ENCODE peak calls at places on chromosomes 12 and 14, in six cellular contexts. F is neuronal stem cell, P is mesenchymal stem cell, H is IMR-90, B is trophoblast cell, N is H1. T is an unnamed sample.
A peak's percentile ranks its signal among the peaks of the same experiment; 100 is the strongest.

GRCh38 chr12:114933428-114934160 is 249.6 kb upstream of the TBX3 start:
- DNase-seq in B (peak; percentile 97), F (no peak), N (no peak), P (peak; percentile 97), H (peak; percentile 94), T (no peak)

GRCh38 chr12:57380300-57380699 is 50.5 kb downstream of the R3HDM2 start:
- DNase-seq in F (no peak), N (no peak), B (no peak), P (no peak), H (no peak), T (no peak)

GRCh38 chr14:37413050-37413449 is 182.0 kb downstream of the FOXA1 start:
- DNase-seq in P (no peak), B (no peak), H (no peak), F (no peak), N (no peak), T (no peak)

GRCh38 chr12:122928891-122929538 is 33.1 kb upstream of the VPS37B start:
- DNase-seq in F (no peak), N (no peak), H (no peak), P (no peak), B (no peak), T (no peak)

GRCh38 chr12:132521726-132522292 is 31.9 kb downstream of the FBRSL1 start:
- DNase-seq in N (no peak), P (no peak), B (no peak), H (no peak), F (no peak), T (no peak)

GRCh38 chr12:121214855-121215745 is 5.2 kb downstream of the P2RX4 start:
- DNase-seq in N (no peak), P (peak; percentile 99), F (no peak), H (peak; percentile 97), B (peak; percentile 89), T (no peak)

GRCh38 chr12:102702447-102703114 is 214.5 kb downstream of the PAH start:
- DNase-seq in P (peak; percentile 65), B (peak; percentile 69), N (no peak), H (peak; percentile 65), F (peak; percentile 40), T (peak; percentile 57)

GRCh38 chr12:112096667-112097066 is 11.9 kb downstream of the NAA25 start:
- DNase-seq in F (no peak), P (peak; percentile 77), H (peak; percentile 89), N (no peak), B (peak; percentile 54), T (no peak)

GRCh38 chr12:31510034-31510433 is 80.9 kb downstream of the DENND5B start:
- DNase-seq in H (peak; percentile 22), N (no peak), B (no peak), F (no peak), P (no peak), T (no peak)

GRCh38 chr12:57089259-57090245 is 638 bp downstream of the NAB2 start:
- DNase-seq in N (no peak), F (no peak), B (peak; percentile 69), P (peak; percentile 85), H (peak; percentile 51), T (no peak)

GRCh38 chr12:8636581-8636980 is 23.9 kb upstream of the AICDA start:
- DNase-seq in B (no peak), P (no peak), F (no peak), H (no peak), N (no peak), T (no peak)

GRCh38 chr14:61503167-61503801 is 181.9 kb downstream of the PRKCH start:
- DNase-seq in H (peak; percentile 33), B (no peak), N (no peak), P (no peak), F (no peak), T (no peak)

GRCh38 chr12:109760031-109760929 is 46.7 kb downstream of the FAM222A start:
- DNase-seq in N (no peak), P (no peak), H (no peak), F (no peak), B (no peak), T (peak; percentile 30)

GRCh38 chr12:124713041-124713435 is 145.6 kb upstream of the NCOR2 start:
- DNase-seq in B (peak; percentile 97), F (no peak), H (no peak), N (no peak), P (no peak), T (no peak)

GRCh38 chr12:46886541-46887041 is 60.8 kb upstream of the SLC38A4 start:
- DNase-seq in B (no peak), P (no peak), H (peak; percentile 51), N (no peak), F (no peak), T (no peak)

GRCh38 chr14:54050759-54051158 is 94.1 kb upstream of the BMP4 start:
- DNase-seq in B (no peak), N (no peak), P (no peak), F (no peak), H (no peak), T (no peak)

GRCh38 chr14:100066984-100067383 is 1.8 kb downstream of the EVL start:
- DNase-seq in H (no peak), F (no peak), B (no peak), N (no peak), P (no peak), T (no peak)

GRCh38 chr12:125167658-125168057 is 102.4 kb downstream of the AACS start:
- DNase-seq in H (no peak), B (no peak), P (no peak), N (no peak), F (no peak), T (no peak)

GRCh38 chr12:52434096-52434733 is at the start of gene KRT75:
- DNase-seq in P (no peak), H (no peak), B (no peak), F (no peak), N (no peak), T (peak; percentile 24)

GRCh38 chr14:26811756-26812305 is 214.0 kb upstream of the NOVA1 start:
- DNase-seq in B (no peak), F (no peak), N (no peak), P (no peak), H (no peak), T (no peak)

GRCh38 chr12:112537710-112538396 is 119.1 kb downstream of the PTPN11 start:
- DNase-seq in P (peak; percentile 67), N (peak; percentile 60), F (no peak), H (peak; percentile 12), B (peak; percentile 58), T (peak; percentile 88)

GRCh38 chr12:50043308-50043707 is 14.1 kb upstream of the ASIC1 start:
- DNase-seq in N (no peak), F (no peak), P (no peak), H (no peak), B (no peak), T (no peak)

GRCh38 chr12:50040657-50041056 is 15.4 kb upstream of the RACGAP1 start:
- DNase-seq in N (no peak), H (no peak), P (no peak), F (no peak), B (no peak), T (no peak)

GRCh38 chr12:50041962-50042361 is 15.4 kb upstream of the ASIC1 start:
- DNase-seq in H (no peak), N (no peak), F (no peak), B (no peak), P (no peak), T (no peak)

GRCh38 chr12:50042693-50043092 is 14.7 kb upstream of the ASIC1 start:
- DNase-seq in H (no peak), B (no peak), P (no peak), N (no peak), F (no peak), T (no peak)

GRCh38 chr12:50041461-50041860 is 15.9 kb upstream of the ASIC1 start:
- DNase-seq in P (no peak), B (no peak), H (no peak), F (no peak), N (no peak), T (no peak)
- H3K14ac ChIP-seq in P (no peak overlapping the region), B (no peak overlapping the region), H (no peak overlapping the region), F (peak overlapping the region; percentile 9), N (no peak overlapping the region), T (no peak overlapping the region)

GRCh38 chr12:97513921-97514320 is 51.3 kb downstream of the RMST start:
- DNase-seq in F (no peak), H (no peak), P (no peak), B (no peak), N (no peak), T (no peak)
- H4K91ac ChIP-seq in F (no peak overlapping the region), H (no peak overlapping the region), P (no peak overlapping the region), B (no peak overlapping the region), N (no peak overlapping the region), T (no peak overlapping the region)

GRCh38 chr14:69712217-69712565 is 54.8 kb upstream of the SRSF5 start:
- DNase-seq in F (no peak), H (no peak), P (no peak), B (no peak), N (no peak), T (no peak)
- H3K14ac ChIP-seq in F (no peak overlapping the region), H (peak overlapping the region; percentile 65), P (no peak overlapping the region), B (no peak overlapping the region), N (no peak overlapping the region), T (peak overlapping the region; percentile 30)

GRCh38 chr12:68808388-68809189 is 612 bp downstream of the MDM2 start:
- DNase-seq in N (peak; percentile 69), B (peak; percentile 98), H (peak; percentile 93), F (no peak), P (peak; percentile 96), T (peak; percentile 90)
- H4K91ac ChIP-seq in N (peak overlapping the region; percentile 100), B (peak overlapping the region; percentile 100), H (peak overlapping the region; percentile 96), F (peak overlapping the region; percentile 100), P (peak overlapping the region; percentile 98), T (peak overlapping the region; percentile 99)

GRCh38 chr12:130829391-130830245 is 9.4 kb downstream of the STX2 start:
- DNase-seq in B (no peak), H (no peak), F (no peak), N (no peak), P (no peak), T (peak; percentile 38)
- H3K14ac ChIP-seq in B (no peak overlapping the region), H (no peak overlapping the region), F (no peak overlapping the region), N (no peak overlapping the region), P (no peak overlapping the region), T (peak overlapping the region; percentile 87)

GRCh38 chr14:32607399-32607798 is 278.3 kb downstream of the AKAP6 start:
- DNase-seq in F (no peak), N (no peak), B (no peak), H (no peak), P (no peak), T (no peak)
- H4K91ac ChIP-seq in F (no peak overlapping the region), N (no peak overlapping the region), B (no peak overlapping the region), H (no peak overlapping the region), P (no peak overlapping the region), T (no peak overlapping the region)

T was measured in H9.